ENCODE peak calls at places on chromosomes 13 and 19, in eight cellular contexts. X, O, T, L, K, J, I and P are unnamed samples.

GRCh38 chr19:8655340-8655709 is 24.9 kb downstream of the NFILZ start:
- DNase-seq in X (no peak), O (no peak), T (no peak), L (no peak), K (no peak), J (no peak), I (no peak), P (peak; percentile 50)

GRCh38 chr13:100409132-100409531 is 179.5 kb downstream of the GGACT start:
- DNase-seq in X (no peak), O (no peak), T (no peak), L (no peak), K (no peak), J (no peak), I (no peak), P (no peak)

GRCh38 chr13:94917814-94918213 is 205.5 kb upstream of the SOX21 start:
- DNase-seq in X (no peak), O (no peak), T (no peak), L (no peak), K (no peak), J (no peak), I (no peak), P (no peak)

GRCh38 chr19:5615756-5616327 is 6.7 kb downstream of the SAFB2 start:
- DNase-seq in X (no peak), O (no peak), T (no peak), L (no peak), K (no peak), J (no peak), I (no peak), P (no peak)

GRCh38 chr19:39497850-39498261 is 891 bp upstream of the DLL3 start:
- DNase-seq in X (no peak), O (peak; percentile 35), T (no peak), L (no peak), K (peak; percentile 49), J (peak; percentile 74), I (no peak), P (peak; percentile 85)

GRCh38 chr19:15412832-15413231 is 6.0 kb downstream of the AKAP8L start:
- DNase-seq in X (no peak), O (no peak), T (no peak), L (no peak), K (no peak), J (no peak), I (no peak), P (no peak)

GRCh38 chr19:42529248-42529764 is 1.0 kb upstream of the CEACAM1 start:
- DNase-seq in X (peak; percentile 70), O (no peak), T (no peak), L (peak; percentile 81), K (peak; percentile 83), J (peak; percentile 78), I (peak; percentile 94), P (peak; percentile 76)

GRCh38 chr19:42531313-42531712 is 3.0 kb upstream of the CEACAM1 start:
- DNase-seq in X (no peak), O (no peak), T (no peak), L (no peak), K (no peak), J (no peak), I (no peak), P (no peak)

GRCh38 chr19:34957830-34958751 is 5.9 kb downstream of the ZNF792 start:
- DNase-seq in X (no peak), O (no peak), T (no peak), L (no peak), K (no peak), J (no peak), I (no peak), P (no peak)

GRCh38 chr13:60080871-60081270 is 82.9 kb downstream of the DIAPH3 start:
- DNase-seq in X (no peak), O (no peak), T (no peak), L (no peak), K (no peak), J (no peak), I (no peak), P (no peak)

GRCh38 chr13:110593430-110594130 is 21.8 kb upstream of the NAXD start:
- DNase-seq in X (peak; percentile 28), O (no peak), T (no peak), L (no peak), K (no peak), J (peak; percentile 32), I (peak; percentile 49), P (no peak)

GRCh38 chr13:76656496-76656895 is 229.7 kb downstream of the KCTD12 start:
- DNase-seq in X (no peak), O (no peak), T (no peak), L (no peak), K (no peak), J (no peak), I (no peak), P (no peak)

GRCh38 chr13:42164557-42165125 is 107.3 kb upstream of the AKAP11 start:
- DNase-seq in X (no peak), O (no peak), T (no peak), L (no peak), K (no peak), J (no peak), I (no peak), P (no peak)

GRCh38 chr19:2233601-2234280 is 2.4 kb downstream of the PLEKHJ1 start:
- DNase-seq in X (no peak), O (no peak), T (no peak), L (no peak), K (no peak), J (no peak), I (no peak), P (peak; percentile 78)

GRCh38 chr19:47275866-47276461 is 1.3 kb downstream of the INAFM1 start:
- DNase-seq in X (peak; percentile 47), O (peak; percentile 68), T (peak; percentile 94), L (no peak), K (no peak), J (no peak), I (no peak), P (peak; percentile 52)

GRCh38 chr13:77966671-77967070 is 48.0 kb upstream of the EDNRB start:
- DNase-seq in X (no peak), O (no peak), T (no peak), L (no peak), K (no peak), J (no peak), I (no peak), P (no peak)

GRCh38 chr13:72849571-72849970 is 67.6 kb downstream of the PIBF1 start:
- DNase-seq in X (no peak), O (no peak), T (no peak), L (no peak), K (no peak), J (no peak), I (no peak), P (no peak)

GRCh38 chr19:45764487-45764886 is 4.6 kb downstream of the SIX5 start:
- DNase-seq in X (no peak), O (peak; percentile 42), T (no peak), L (no peak), K (no peak), J (no peak), I (no peak), P (no peak)

GRCh38 chr19:20776083-20777076 is at the start of gene ZNF66:
- DNase-seq in X (peak; percentile 100), O (peak; percentile 99), T (peak; percentile 99), L (peak; percentile 98), K (peak; percentile 97), J (peak; percentile 79), I (no peak), P (peak; percentile 81)

GRCh38 chr19:44657211-44657921 is 13.7 kb downstream of the PVR start:
- DNase-seq in X (peak; percentile 67), O (peak; percentile 66), T (no peak), L (peak; percentile 71), K (peak; percentile 63), J (peak; percentile 78), I (peak; percentile 87), P (peak; percentile 57)

GRCh38 chr13:113991191-113991669 is 17.4 kb upstream of the C13orf46 start:
- DNase-seq in X (no peak), O (no peak), T (no peak), L (no peak), K (no peak), J (no peak), I (no peak), P (no peak)

DNA sequence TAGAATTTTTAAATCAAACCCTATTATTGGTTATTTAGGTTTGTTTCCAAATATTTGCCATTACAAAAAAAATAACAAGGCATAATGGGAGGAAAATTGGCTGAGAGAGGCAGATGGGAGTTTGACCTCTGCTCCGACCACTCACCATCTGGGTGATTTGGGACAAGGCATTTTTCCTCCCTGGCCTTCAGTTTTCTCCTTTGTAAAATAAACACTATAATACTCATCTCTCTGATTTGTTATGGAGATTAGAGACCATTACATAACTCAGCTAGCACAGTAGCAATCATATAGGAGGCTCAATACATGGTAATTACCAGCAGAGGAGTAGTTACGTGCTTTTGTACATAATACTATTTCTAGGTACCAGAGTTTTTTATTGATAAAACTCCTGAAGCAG is 70.2 kb upstream of the STK24 start:
- DNase-seq in X (no peak), O (no peak), T (no peak), L (no peak), K (no peak), J (no peak), I (no peak), P (no peak)
- H3K27ac ChIP-seq in X (no peak overlapping the region), O (no peak overlapping the region), T (no peak overlapping the region), L (no peak overlapping the region), K (peak overlapping the region; percentile 79), J (no peak overlapping the region), I (no peak overlapping the region), P (no peak overlapping the region)

GRCh38 chr19:3493651-3494050 is 6.8 kb downstream of the DOHH start:
- DNase-seq in X (no peak), O (no peak), T (no peak), L (no peak), K (no peak), J (no peak), I (no peak), P (no peak)

GRCh38 chr19:3492919-3493318 is 7.6 kb downstream of the DOHH start:
- DNase-seq in X (no peak), O (no peak), T (no peak), L (no peak), K (no peak), J (no peak), I (no peak), P (no peak)

GRCh38 chr19:3496392-3497273 is 3.8 kb downstream of the DOHH start:
- DNase-seq in X (no peak), O (no peak), T (no peak), L (no peak), K (no peak), J (no peak), I (no peak), P (no peak)

GRCh38 chr19:3494051-3494450 is 6.4 kb downstream of the DOHH start:
- DNase-seq in X (no peak), O (no peak), T (no peak), L (peak; percentile 62), K (no peak), J (peak; percentile 87), I (peak; percentile 80), P (peak; percentile 72)

GRCh38 chr19:3494559-3494958 is 5.9 kb downstream of the DOHH start:
- DNase-seq in X (no peak), O (no peak), T (no peak), L (peak; percentile 52), K (no peak), J (no peak), I (no peak), P (peak; percentile 61)
- H3K4me1 ChIP-seq in X (no peaks in the 10 kb centered on the region), O (no peaks in the 10 kb centered on the region), T (peaks cover 5% of the 10 kb centered on the region), L (peaks cover 8% of the 10 kb centered on the region), K (peaks cover 2% of the 10 kb centered on the region), J (peaks cover 2% of the 10 kb centered on the region), I (peaks cover 6% of the 10 kb centered on the region), P (peaks cover 6% of the 10 kb centered on the region)

GRCh38 chr19:351976-352625 is 7.5 kb upstream of the MIER2 start:
- DNase-seq in X (no peak), O (no peak), T (no peak), L (no peak), K (no peak), J (no peak), I (no peak), P (no peak)
- TF ChIP-seq EP300 in X (no peak), O (no peak), T (no peak), L (no peak), K (no peak), J (no peak), I (no peak), P (no peak)

GRCh38 chr13:64054306-64054705 is 2638.7 kb upstream of the PCDH20 start:
- DNase-seq in X (no peak), O (no peak), T (no peak), L (no peak), K (no peak), J (no peak), I (no peak), P (no peak)
- H3K27ac ChIP-seq in X (no peak overlapping the region), O (no peak overlapping the region), T (no peak overlapping the region), L (no peak overlapping the region), K (no peak overlapping the region), J (no peak overlapping the region), I (no peak overlapping the region), P (no peak overlapping the region)